ENCODE peak calls at places on chromosome 13, in eight cellular contexts. One of them, this sample, is unnamed. For H3K9me2, the result is how much of the 10 kb centered on the place peaks cover.

GRCh38 chr13:40406405-40407138 is 259.9 kb downstream of the FOXO1 start:
- DNase-seq in PC-9: peak
- DNase-seq in Karpas-422: no peak
- DNase-seq in GM23248: peak
- DNase-seq in SK-N-SH: no peak
- DNase-seq in GM23338: no peak
- DNase-seq in HCT116: peak
- DNase-seq in PC-3: peak
- DNase-seq in this sample: no peak

GRCh38 chr13:109211616-109212015 is 574.8 kb downstream of the IRS2 start:
- DNase-seq in SK-N-SH: peak
- DNase-seq in GM23248: peak
- DNase-seq in Karpas-422: no peak
- DNase-seq in PC-3: peak
- DNase-seq in GM23338: no peak
- DNase-seq in HCT116: peak
- DNase-seq in PC-9: peak
- DNase-seq in this sample: no peak

GRCh38 chr13:76223565-76223964 is 587.4 kb downstream of the LMO7 start:
- DNase-seq in PC-3: no peak
- DNase-seq in Karpas-422: no peak
- DNase-seq in HCT116: no peak
- DNase-seq in PC-9: no peak
- DNase-seq in SK-N-SH: no peak
- DNase-seq in GM23338: peak
- DNase-seq in GM23248: no peak
- DNase-seq in this sample: no peak

GRCh38 chr13:73056054-73056962 is 2.5 kb upstream of the KLF5 start:
- DNase-seq in HCT116: peak
- DNase-seq in Karpas-422: no peak
- DNase-seq in PC-9: peak
- DNase-seq in PC-3: peak
- DNase-seq in SK-N-SH: no peak
- DNase-seq in GM23338: no peak
- DNase-seq in GM23248: peak
- DNase-seq in this sample: no peak

GRCh38 chr13:37869756-37870488 is at the start of gene TRPC4:
- DNase-seq in SK-N-SH: peak
- DNase-seq in GM23338: peak
- DNase-seq in HCT116: no peak
- DNase-seq in Karpas-422: no peak
- DNase-seq in GM23248: peak
- DNase-seq in PC-3: peak
- DNase-seq in PC-9: peak
- DNase-seq in this sample: no peak

GRCh38 chr13:29936051-29936813 is 85.8 kb upstream of the UBL3 start:
- DNase-seq in GM23338: no peak
- DNase-seq in PC-9: peak
- DNase-seq in PC-3: no peak
- DNase-seq in Karpas-422: no peak
- DNase-seq in HCT116: no peak
- DNase-seq in GM23248: no peak
- DNase-seq in SK-N-SH: no peak
- DNase-seq in this sample: no peak

GRCh38 chr13:19596960-19597361 is 35.6 kb upstream of the TPTE2 start:
- DNase-seq in GM23338: no peak
- DNase-seq in SK-N-SH: no peak
- DNase-seq in PC-9: peak
- DNase-seq in GM23248: peak
- DNase-seq in PC-3: peak
- DNase-seq in Karpas-422: no peak
- DNase-seq in HCT116: peak
- DNase-seq in this sample: no peak

GRCh38 chr13:103516009-103516795 is 450.0 kb upstream of the SLC10A2 start:
- DNase-seq in SK-N-SH: no peak
- DNase-seq in GM23248: no peak
- DNase-seq in HCT116: no peak
- DNase-seq in Karpas-422: no peak
- DNase-seq in GM23338: peak
- DNase-seq in PC-3: no peak
- DNase-seq in PC-9: no peak
- DNase-seq in this sample: peak

GRCh38 chr13:45674908-45675307 is 27.2 kb upstream of the CBY2 start:
- DNase-seq in HCT116: no peak
- DNase-seq in PC-9: no peak
- DNase-seq in Karpas-422: no peak
- DNase-seq in GM23248: peak
- DNase-seq in GM23338: peak
- DNase-seq in PC-3: peak
- DNase-seq in SK-N-SH: peak
- DNase-seq in this sample: no peak

DNA sequence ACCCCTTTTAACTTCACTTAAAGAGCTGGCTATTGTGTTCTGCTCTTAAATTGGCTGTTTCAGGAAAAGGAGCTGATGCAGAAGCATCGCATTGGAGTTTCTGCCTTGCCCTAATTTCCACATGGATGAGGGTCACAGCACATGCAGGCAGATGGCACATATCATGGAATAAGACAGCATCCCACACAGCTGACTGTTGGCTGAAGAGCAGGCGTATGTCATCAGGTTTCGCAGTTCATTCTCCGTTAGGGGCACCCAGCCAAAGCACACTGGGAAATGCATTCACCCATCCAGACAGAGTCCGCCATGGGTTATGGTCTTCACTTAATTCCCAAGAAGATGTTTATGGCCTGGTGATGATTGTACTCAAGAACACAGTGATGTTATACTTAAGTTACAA is 572.5 kb downstream of the LIG4 start:
- DNase-seq in PC-9: no peak
- DNase-seq in PC-3: no peak
- DNase-seq in Karpas-422: no peak
- DNase-seq in GM23338: no peak
- DNase-seq in GM23248: no peak
- DNase-seq in SK-N-SH: no peak
- DNase-seq in HCT116: no peak
- DNase-seq in this sample: no peak
- H3K9me2 ChIP-seq in PC-9: under half
- H3K9me2 ChIP-seq in PC-3: under half
- H3K9me2 ChIP-seq in Karpas-422: under half
- H3K9me2 ChIP-seq in GM23338: under half
- H3K9me2 ChIP-seq in GM23248: under half
- H3K9me2 ChIP-seq in SK-N-SH: under half
- H3K9me2 ChIP-seq in HCT116: under half
- H3K9me2 ChIP-seq in this sample: under half

DNA sequence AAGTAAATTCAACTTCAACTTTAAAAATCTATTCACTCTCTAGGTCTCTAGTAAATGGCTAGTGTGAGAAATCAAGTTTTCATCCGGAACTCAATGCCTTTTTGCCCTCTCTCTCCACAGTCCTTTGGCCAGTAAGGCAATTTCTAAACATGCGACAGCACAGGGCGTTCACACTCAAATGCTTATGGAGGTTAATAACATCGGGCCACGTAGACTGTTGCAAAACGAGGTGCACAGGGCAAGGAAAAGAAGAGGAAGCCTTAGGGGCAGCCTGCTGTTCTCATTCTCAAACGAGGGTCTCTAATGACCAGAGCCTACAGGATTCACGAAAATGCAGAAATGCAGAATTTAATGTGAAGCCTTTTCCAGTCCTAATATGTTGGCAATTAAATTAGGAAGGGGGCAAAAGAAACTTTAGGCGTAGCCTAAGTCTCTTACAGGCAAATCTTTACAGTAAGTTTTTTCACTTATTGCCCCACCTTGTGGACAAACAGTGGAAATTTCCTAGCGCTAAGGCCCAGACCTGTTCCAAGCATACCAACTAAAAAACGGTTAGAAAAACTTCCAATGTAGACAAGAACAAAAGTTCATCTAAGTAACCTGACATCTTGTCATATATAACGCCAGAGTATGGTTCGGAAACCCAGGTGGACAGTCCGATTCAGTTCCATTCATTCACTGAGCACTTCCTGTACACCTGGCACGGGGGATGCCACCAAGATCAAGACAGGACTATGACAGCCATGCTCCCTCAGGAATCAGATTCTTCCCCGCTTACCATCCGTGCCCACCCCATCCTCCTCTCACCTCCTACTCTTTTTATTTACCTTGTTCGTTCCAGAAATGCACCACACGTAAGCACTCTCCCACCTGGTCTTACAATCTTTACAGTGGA is 5.1 kb downstream of the ZAR1L start:
- DNase-seq in SK-N-SH: peak
- DNase-seq in HCT116: peak
- DNase-seq in PC-9: peak
- DNase-seq in Karpas-422: peak
- DNase-seq in GM23248: peak
- DNase-seq in GM23338: peak
- DNase-seq in PC-3: peak
- DNase-seq in this sample: peak
- H3K4me3 ChIP-seq in SK-N-SH: no peak
- H3K4me3 ChIP-seq in HCT116: no peak
- H3K4me3 ChIP-seq in PC-9: no peak
- H3K4me3 ChIP-seq in Karpas-422: no peak
- H3K4me3 ChIP-seq in GM23248: peak
- H3K4me3 ChIP-seq in GM23338: no peak
- H3K4me3 ChIP-seq in PC-3: peak
- H3K4me3 ChIP-seq in this sample: peak

GRCh38 chr13:112852392-112852791 is 116.6 kb upstream of the MCF2L start:
- DNase-seq in PC-3: no peak
- DNase-seq in Karpas-422: no peak
- DNase-seq in SK-N-SH: no peak
- DNase-seq in GM23338: no peak
- DNase-seq in PC-9: no peak
- DNase-seq in GM23248: no peak
- DNase-seq in HCT116: no peak
- DNase-seq in this sample: no peak

GRCh38 chr13:112851107-112852046 is 117.6 kb upstream of the MCF2L start:
- DNase-seq in SK-N-SH: no peak
- DNase-seq in GM23338: no peak
- DNase-seq in GM23248: no peak
- DNase-seq in HCT116: no peak
- DNase-seq in PC-3: no peak
- DNase-seq in Karpas-422: no peak
- DNase-seq in PC-9: no peak
- DNase-seq in this sample: no peak

GRCh38 chr13:112855859-112856258 is 113.2 kb upstream of the MCF2L start:
- DNase-seq in PC-3: no peak
- DNase-seq in Karpas-422: no peak
- DNase-seq in GM23338: no peak
- DNase-seq in HCT116: no peak
- DNase-seq in SK-N-SH: no peak
- DNase-seq in PC-9: no peak
- DNase-seq in GM23248: no peak
- DNase-seq in this sample: no peak

GRCh38 chr13:112852808-112853207 is 116.2 kb upstream of the MCF2L start:
- DNase-seq in GM23338: no peak
- DNase-seq in HCT116: no peak
- DNase-seq in PC-3: no peak
- DNase-seq in SK-N-SH: no peak
- DNase-seq in Karpas-422: no peak
- DNase-seq in GM23248: no peak
- DNase-seq in PC-9: no peak
- DNase-seq in this sample: no peak

GRCh38 chr13:112854321-112854720 is 114.7 kb upstream of the MCF2L start:
- DNase-seq in GM23338: no peak
- DNase-seq in GM23248: no peak
- DNase-seq in PC-3: no peak
- DNase-seq in SK-N-SH: no peak
- DNase-seq in Karpas-422: no peak
- DNase-seq in PC-9: no peak
- DNase-seq in HCT116: no peak
- DNase-seq in this sample: no peak
- H3K9me2 ChIP-seq in GM23338: under half
- H3K9me2 ChIP-seq in GM23248: under half
- H3K9me2 ChIP-seq in PC-3: under half
- H3K9me2 ChIP-seq in SK-N-SH: under half
- H3K9me2 ChIP-seq in Karpas-422: under half
- H3K9me2 ChIP-seq in PC-9: under half
- H3K9me2 ChIP-seq in HCT116: under half
- H3K9me2 ChIP-seq in this sample: under half

DNA sequence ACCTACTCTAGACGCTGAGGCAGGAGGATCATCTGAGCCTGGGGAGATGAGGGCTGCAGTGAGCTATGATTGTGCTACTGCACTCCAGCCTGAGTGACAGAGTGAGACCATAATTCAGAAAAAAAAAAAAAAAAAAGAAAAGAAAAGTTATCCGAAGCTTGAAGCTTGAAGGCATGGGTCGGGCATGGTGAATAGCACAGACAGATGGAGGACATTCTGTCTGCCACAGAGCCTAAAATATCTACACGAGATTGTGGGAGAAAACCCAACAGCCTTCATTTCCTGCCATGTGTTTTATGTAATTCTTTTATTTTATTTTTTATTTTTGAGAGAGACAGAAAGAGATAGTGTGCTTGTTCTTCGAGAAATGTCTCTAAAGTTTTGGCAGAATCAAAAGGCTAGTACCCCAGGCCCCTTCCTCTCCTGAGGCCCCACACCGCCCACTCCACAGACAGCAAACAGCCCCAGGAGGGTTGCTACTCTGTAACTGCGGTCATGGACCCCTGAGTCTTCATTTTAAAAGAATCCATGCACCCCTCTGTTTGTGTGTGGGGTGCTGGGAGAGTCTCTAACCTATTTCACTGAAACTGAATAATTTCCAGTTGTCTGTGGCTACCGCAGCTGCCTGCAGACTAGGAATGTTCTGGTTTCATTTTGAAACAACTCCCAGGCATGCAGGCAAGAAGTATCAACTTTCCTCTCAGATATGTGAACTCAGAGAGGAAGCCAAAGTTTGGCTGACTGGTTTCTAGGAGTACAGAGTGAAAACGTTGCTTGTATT is 38.4 kb upstream of the RCBTB2 start:
- DNase-seq in SK-N-SH: no peak
- DNase-seq in PC-3: no peak
- DNase-seq in Karpas-422: peak
- DNase-seq in HCT116: no peak
- DNase-seq in GM23338: no peak
- DNase-seq in PC-9: no peak
- DNase-seq in GM23248: peak
- DNase-seq in this sample: no peak
- H3K4me3 ChIP-seq in SK-N-SH: no peak
- H3K4me3 ChIP-seq in PC-3: no peak
- H3K4me3 ChIP-seq in Karpas-422: peak
- H3K4me3 ChIP-seq in HCT116: no peak
- H3K4me3 ChIP-seq in GM23338: no peak
- H3K4me3 ChIP-seq in PC-9: no peak
- H3K4me3 ChIP-seq in GM23248: peak
- H3K4me3 ChIP-seq in this sample: no peak

DNA sequence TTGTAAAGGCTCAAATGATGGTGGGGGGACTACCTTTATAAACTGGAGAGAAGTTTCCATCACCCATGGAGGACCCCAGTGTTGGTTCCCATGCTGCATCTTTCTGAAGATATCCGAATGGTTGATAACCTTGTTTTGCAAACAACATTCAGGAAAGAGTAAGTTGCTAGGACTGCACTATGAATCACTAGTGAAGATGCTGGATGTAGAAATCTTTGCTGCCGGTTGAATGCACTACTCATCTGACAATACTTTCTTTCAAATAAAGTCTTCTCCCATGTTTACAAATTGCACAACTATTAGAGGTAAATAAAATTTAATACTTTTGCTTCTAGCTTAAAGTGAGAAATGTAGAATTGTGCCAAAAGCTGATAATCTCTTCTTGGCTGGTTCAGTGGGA is 198.4 kb upstream of the SLITRK6 start:
- DNase-seq in PC-9: no peak
- DNase-seq in HCT116: no peak
- DNase-seq in SK-N-SH: no peak
- DNase-seq in GM23248: no peak
- DNase-seq in GM23338: no peak
- DNase-seq in Karpas-422: no peak
- DNase-seq in PC-3: no peak
- DNase-seq in this sample: no peak
- H3K9me2 ChIP-seq in PC-9: under half
- H3K9me2 ChIP-seq in HCT116: under half
- H3K9me2 ChIP-seq in SK-N-SH: under half
- H3K9me2 ChIP-seq in GM23248: under half
- H3K9me2 ChIP-seq in GM23338: under half
- H3K9me2 ChIP-seq in Karpas-422: under half
- H3K9me2 ChIP-seq in PC-3: under half
- H3K9me2 ChIP-seq in this sample: under half

This sample was measured in MM.1S.